ENCODE peak calls at places on chromosomes 6 and 20, in six cellular contexts. Q is left ventricle myocardium inferior; A is H9; F is CD8-positive, alpha-beta T cell; M is IMR-90; J is pancreas. L is an unnamed sample.

GRCh38 chr20:9590189-9590588 is 75.8 kb downstream of the LAMP5 start:
- DNase-seq in Q (no peak), A (no peak), F (no peak), M (peak; percentile 77), J (no peak), L (no peak)

GRCh38 chr6:20608905-20609304 is 74.6 kb downstream of the CDKAL1 start:
- DNase-seq in Q (no peak), A (no peak), F (no peak), M (no peak), J (no peak), L (no peak)

GRCh38 chr6:119322715-119323350 is 26.7 kb downstream of the MAN1A1 start:
- DNase-seq in Q (no peak), A (no peak), F (no peak), M (no peak), J (no peak), L (no peak)

GRCh38 chr6:30615219-30615957 is 1.7 kb downstream of the PPP1R10 start:
- DNase-seq in Q (no peak), A (peak; percentile 75), F (no peak), M (peak; percentile 91), J (no peak), L (peak; percentile 11)

GRCh38 chr6:137776256-137776655 is 90.8 kb upstream of the TNFAIP3 start:
- DNase-seq in Q (no peak), A (no peak), F (no peak), M (no peak), J (no peak), L (no peak)

GRCh38 chr6:107305391-107305790 is 154.0 kb downstream of the PDSS2 start:
- DNase-seq in Q (no peak), A (no peak), F (no peak), M (no peak), J (no peak), L (no peak)

GRCh38 chr20:35791823-35792222 is 20.0 kb downstream of the PHF20 start:
- DNase-seq in Q (no peak), A (no peak), F (no peak), M (peak; percentile 93), J (no peak), L (no peak)

GRCh38 chr20:16313917-16314316 is 259.3 kb downstream of the KIF16B start:
- DNase-seq in Q (no peak), A (no peak), F (no peak), M (no peak), J (no peak), L (no peak)

GRCh38 chr6:119285908-119286625 is 63.5 kb downstream of the MAN1A1 start:
- DNase-seq in Q (no peak), A (no peak), F (no peak), M (peak; percentile 22), J (no peak), L (no peak)

GRCh38 chr6:111238464-111239119 is 151.3 kb downstream of the SLC16A10 start:
- DNase-seq in Q (no peak), A (no peak), F (no peak), M (peak; percentile 64), J (no peak), L (no peak)

GRCh38 chr20:7437311-7437710 is 502.9 kb downstream of the HAO1 start:
- DNase-seq in Q (no peak), A (no peak), F (no peak), M (no peak), J (no peak), L (no peak)

GRCh38 chr6:170221052-170221752 is 69.7 kb downstream of the DLL1 start:
- DNase-seq in Q (no peak), A (no peak), F (no peak), M (no peak), J (no peak), L (no peak)

GRCh38 chr6:33320315-33321181 is 3.0 kb upstream of the ZBTB22 start:
- DNase-seq in Q (peak; percentile 63), A (peak; percentile 62), F (no peak), M (peak; percentile 96), J (peak; percentile 73), L (no peak)

GRCh38 chr6:110518281-110518623 is 41.8 kb upstream of the SLC22A16 start:
- DNase-seq in Q (no peak), A (no peak), F (no peak), M (peak; percentile 29), J (no peak), L (no peak)

GRCh38 chr6:36139431-36139830 is 9.1 kb downstream of the MAPK13 start:
- DNase-seq in Q (no peak), A (peak; percentile 72), F (no peak), M (no peak), J (no peak), L (no peak)

GRCh38 chr6:163985710-163986109 is 571.2 kb downstream of the QKI start:
- DNase-seq in Q (no peak), A (no peak), F (no peak), M (peak; percentile 5), J (no peak), L (no peak)

GRCh38 chr6:38725414-38726183 is 10.5 kb downstream of the DNAH8 start:
- DNase-seq in Q (no peak), A (no peak), F (no peak), M (no peak), J (no peak), L (no peak)

GRCh38 chr6:90288404-90288803 is 8.2 kb downstream of the BACH2 start:
- DNase-seq in Q (no peak), A (no peak), F (no peak), M (peak; percentile 15), J (no peak), L (no peak)

GRCh38 chr20:51172558-51173428 is 149.9 kb upstream of the KCNG1 start:
- DNase-seq in Q (no peak), A (peak; percentile 31), F (no peak), M (no peak), J (no peak), L (no peak)

GRCh38 chr20:25280051-25280573 is 32.2 kb downstream of the PYGB start:
- DNase-seq in Q (peak; percentile 32), A (no peak), F (no peak), M (no peak), J (peak; percentile 88), L (no peak)

GRCh38 chr6:139016337-139017213 is 12.0 kb upstream of the ABRACL start:
- DNase-seq in Q (no peak), A (no peak), F (no peak), M (no peak), J (no peak), L (no peak)

GRCh38 chr20:50170549-50171220 is 17.2 kb upstream of the PEDS1 start:
- DNase-seq in Q (no peak), A (peak; percentile 21), F (no peak), M (no peak), J (no peak), L (no peak)

GRCh38 chr6:26552640-26553189 is 14.5 kb downstream of the HMGN4 start:
- DNase-seq in Q (no peak), A (no peak), F (no peak), M (no peak), J (no peak), L (no peak)

GRCh38 chr6:27312950-27313271 is 838 bp upstream of the POM121L2 start:
- DNase-seq in Q (no peak), A (no peak), F (no peak), M (no peak), J (no peak), L (no peak)

GRCh38 chr6:13278184-13278583 is 50.2 kb downstream of the TBC1D7 start:
- DNase-seq in Q (no peak), A (peak; percentile 71), F (no peak), M (no peak), J (no peak), L (no peak)

GRCh38 chr6:125104425-125104824 is 49.1 kb upstream of the TPD52L1 start:
- DNase-seq in Q (no peak), A (no peak), F (no peak), M (peak; percentile 72), J (no peak), L (no peak)

GRCh38 chr20:1636621-1637020 is 16.8 kb upstream of the SIRPB1 start:
- DNase-seq in Q (no peak), A (no peak), F (no peak), M (no peak), J (no peak), L (no peak)

GRCh38 chr6:17902953-17903352 is 84.5 kb downstream of the KIF13A start:
- DNase-seq in Q (no peak), A (no peak), F (no peak), M (no peak), J (no peak), L (no peak)
- H3K27ac ChIP-seq in Q (no peak overlapping the region), A (no peak overlapping the region), F (no peak overlapping the region), M (no peak overlapping the region), J (no peak overlapping the region), L (no peak overlapping the region)

DNA sequence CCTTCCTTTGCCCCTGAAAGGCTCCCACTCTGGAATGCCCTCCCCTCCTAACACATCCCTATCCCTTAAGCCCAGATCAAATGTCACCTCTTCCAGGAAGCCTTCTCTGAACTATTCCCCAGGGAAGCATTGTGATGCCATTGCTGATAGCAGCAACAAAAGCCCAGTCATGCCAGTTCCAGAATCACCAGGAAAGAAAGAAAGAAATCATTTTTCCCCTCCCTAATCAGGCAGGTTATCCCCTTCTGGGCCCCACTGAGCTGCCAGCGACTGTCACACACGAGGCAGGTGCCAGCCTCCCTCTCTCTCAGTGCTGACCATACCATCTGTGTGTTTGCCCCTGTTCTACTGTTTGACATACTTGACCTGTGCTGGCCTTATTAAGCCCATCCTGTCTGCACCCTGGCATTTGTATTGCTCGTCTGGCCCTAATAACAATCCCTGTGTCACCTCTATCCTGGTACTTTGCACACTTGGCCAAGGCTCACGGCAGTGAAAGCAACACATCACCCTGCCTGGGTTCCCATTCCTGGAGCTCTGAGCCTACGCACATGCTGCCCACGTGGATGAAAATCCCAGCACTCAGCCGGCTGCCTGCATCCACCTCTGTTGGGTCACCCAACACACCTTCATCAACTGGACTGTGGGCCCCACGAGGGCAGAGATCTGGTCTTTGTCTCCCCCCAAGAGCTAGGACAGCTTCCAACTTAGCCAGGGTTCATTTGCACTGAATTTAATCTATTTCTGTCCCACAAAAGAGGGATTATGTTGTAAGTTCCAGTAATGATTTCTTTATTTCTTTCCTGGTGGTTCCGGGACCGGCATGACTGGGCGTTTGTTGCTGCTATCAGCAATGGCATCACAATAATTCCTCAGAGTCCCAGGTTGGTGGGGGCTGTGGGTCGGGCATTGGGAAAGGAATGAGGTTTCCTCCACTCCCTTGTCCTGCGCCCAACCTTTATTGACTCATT is 5.3 kb upstream of the BPIFB1 start:
- DNase-seq in Q (no peak), A (no peak), F (no peak), M (no peak), J (no peak), L (no peak)
- H3K27ac ChIP-seq in Q (no peak overlapping the region), A (no peak overlapping the region), F (no peak overlapping the region), M (no peak overlapping the region), J (peak overlapping the region; percentile 52), L (no peak overlapping the region)

GRCh38 chr20:22386300-22386623 is 198.1 kb downstream of the FOXA2 start:
- DNase-seq in Q (no peak), A (no peak), F (no peak), M (no peak), J (no peak), L (no peak)
- H3K27ac ChIP-seq in Q (no peak overlapping the region), A (no peak overlapping the region), F (no peak overlapping the region), M (no peak overlapping the region), J (no peak overlapping the region), L (no peak overlapping the region)

DNA sequence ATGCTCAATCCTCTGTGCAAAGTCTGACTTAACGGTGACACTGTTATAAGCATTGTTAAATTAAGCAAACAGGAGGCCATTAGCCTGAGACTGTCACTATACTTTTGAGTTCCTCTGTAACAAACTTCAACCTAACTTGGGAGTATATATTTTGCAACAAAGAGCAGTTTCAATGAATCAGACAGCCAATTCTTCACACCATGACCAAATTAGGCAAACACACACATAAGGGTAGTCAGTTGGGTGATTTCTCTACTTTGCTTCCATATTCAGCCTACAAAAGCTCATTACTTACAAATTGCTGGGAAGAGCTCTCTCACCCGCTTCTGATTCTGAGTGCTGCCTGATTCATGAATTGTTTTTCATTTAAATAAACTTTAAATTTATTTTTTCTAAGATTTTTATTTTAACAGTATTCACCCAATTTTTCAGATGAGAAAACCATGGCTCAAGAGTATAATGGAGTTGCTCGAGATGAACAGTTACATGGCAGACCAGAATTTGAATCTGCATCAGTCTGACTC is 60.5 kb downstream of the HACE1 start:
- DNase-seq in Q (no peak), A (no peak), F (no peak), M (no peak), J (no peak), L (no peak)
- H3K27ac ChIP-seq in Q (no peak overlapping the region), A (no peak overlapping the region), F (no peak overlapping the region), M (no peak overlapping the region), J (no peak overlapping the region), L (no peak overlapping the region)

L was measured in caudate nucleus.